ENCODE peak calls at places on chromosome 10, in six cellular contexts. O is NCI-H1105, H is fibroblast of mammary gland, B is KBM-7, W is EL, A is G401. I is an unnamed sample.

GRCh38 chr10:98472171-98472570 is 25.4 kb upstream of the HPS1 start:
- DNase-seq in O (no peak), H (no peak), A (no peak), W (no peak), B (no peak), I (no peak)

GRCh38 chr10:43857206-43857952 is 208.7 kb upstream of the ZNF32 start:
- DNase-seq in O (no peak), W (peak; percentile 92), B (no peak), H (peak; percentile 95), A (no peak), I (no peak)

GRCh38 chr10:31730776-31731175 is 197.9 kb downstream of the ARHGAP12 start:
- DNase-seq in B (no peak), O (no peak), H (no peak), W (no peak), A (no peak), I (no peak)

GRCh38 chr10:87702260-87702972 is 42.7 kb downstream of the PAPSS2 start:
- DNase-seq in B (no peak), H (no peak), W (no peak), O (no peak), A (no peak), I (no peak)

GRCh38 chr10:95388539-95388938 is 97.7 kb upstream of the PDLIM1 start:
- DNase-seq in W (no peak), A (peak; percentile 56), B (no peak), O (no peak), H (peak; percentile 7), I (peak; percentile 39)

GRCh38 chr10:112362833-112363232 is 11.1 kb upstream of the ACSL5 start:
- DNase-seq in O (no peak), W (peak; percentile 69), A (no peak), H (peak; percentile 70), B (no peak), I (no peak)

GRCh38 chr10:131739201-131739600 is 161.6 kb upstream of the PPP2R2D start:
- DNase-seq in A (no peak), H (no peak), W (no peak), O (no peak), B (no peak), I (no peak)

GRCh38 chr10:24722676-24723385 is 856 bp downstream of the ARHGAP21 start:
- DNase-seq in O (no peak), A (no peak), W (peak; percentile 68), H (peak; percentile 52), B (peak; percentile 67), I (peak; percentile 44)

GRCh38 chr10:119253433-119254174 is 46.2 kb downstream of the GRK5 start:
- DNase-seq in A (no peak), O (no peak), H (peak; percentile 95), W (peak; percentile 98), B (no peak), I (no peak)

GRCh38 chr10:51010977-51011376 is 63.3 kb upstream of the PRKG1 start:
- DNase-seq in O (no peak), B (peak; percentile 35), H (peak; percentile 62), W (peak; percentile 41), A (peak; percentile 21), I (no peak)

GRCh38 chr10:631266-631665 is 58.2 kb downstream of the DIP2C start:
- DNase-seq in B (no peak), H (no peak), A (no peak), O (no peak), W (no peak), I (no peak)

GRCh38 chr10:38730076-38730475 is 635.9 kb downstream of the ZNF37A start:
- DNase-seq in O (no peak), A (no peak), B (no peak), W (no peak), H (no peak), I (no peak)

GRCh38 chr10:4046722-4047354 is 261.8 kb upstream of the KLF6 start:
- DNase-seq in A (peak; percentile 8), H (no peak), O (no peak), B (no peak), W (no peak), I (no peak)

GRCh38 chr10:116826803-116827202 is 22.5 kb upstream of the ENO4 start:
- DNase-seq in B (no peak), H (peak; percentile 78), W (peak; percentile 52), O (no peak), A (no peak), I (no peak)

GRCh38 chr10:13365168-13365687 is 17.1 kb upstream of the SEPHS1 start:
- DNase-seq in H (no peak), A (no peak), W (no peak), O (no peak), B (no peak), I (no peak)

GRCh38 chr10:80408198-80409085 is at the start of gene PRXL2A:
- DNase-seq in H (peak; percentile 12), B (no peak), A (peak; percentile 41), O (peak; percentile 81), W (no peak), I (peak; percentile 53)

GRCh38 chr10:130959752-130960195 is 351.7 kb downstream of the TCERG1L start:
- DNase-seq in H (no peak), W (no peak), O (no peak), A (no peak), B (no peak), I (no peak)

GRCh38 chr10:128062837-128063563 is 63.2 kb downstream of the MKI67 start:
- DNase-seq in W (no peak), B (peak; percentile 91), O (no peak), A (no peak), H (no peak), I (no peak)

GRCh38 chr10:116771101-116771705 is 28.8 kb upstream of the HSPA12A start:
- DNase-seq in A (no peak), H (peak; percentile 95), O (no peak), B (no peak), W (peak; percentile 93), I (no peak)

GRCh38 chr10:47195274-47195885 is 104.6 kb upstream of the GDF10 start:
- DNase-seq in B (no peak), H (no peak), W (no peak), A (no peak), O (no peak), I (no peak)

GRCh38 chr10:100509241-100509640 is 10.4 kb downstream of the SEC31B start:
- DNase-seq in H (no peak), W (no peak), A (no peak), O (no peak), B (peak; percentile 47), I (no peak)

GRCh38 chr10:77989081-77989724 is 40.1 kb downstream of the POLR3A start:
- DNase-seq in W (no peak), A (peak; percentile 91), B (no peak), H (peak; percentile 49), O (no peak), I (peak; percentile 74)